ENCODE peak calls at places on chromosome 10, in six cellular contexts. M, V, I, Y, E and K are unnamed samples.

GRCh38 chr10:18713077-18713476 is 53.8 kb downstream of the ARL5B start:
- DNase-seq in M (no peak), V (no peak), I (peak), Y (no peak), E (no peak), K (no peak)

GRCh38 chr10:34931216-34931615 is 116.1 kb upstream of the PARD3 start:
- DNase-seq in M (no peak), V (no peak), I (no peak), Y (no peak), E (no peak), K (no peak)

GRCh38 chr10:95445223-95445836 is 115.8 kb downstream of the SORBS1 start:
- DNase-seq in M (no peak), V (peak), I (peak), Y (no peak), E (peak), K (peak)

GRCh38 chr10:30812018-30812851 is 182.7 kb upstream of the LYZL2 start:
- DNase-seq in M (peak), V (peak), I (no peak), Y (no peak), E (no peak), K (peak)

GRCh38 chr10:124860426-124860825 is 58.8 kb downstream of the ABRAXAS2 start:
- DNase-seq in M (no peak), V (no peak), I (no peak), Y (no peak), E (no peak), K (no peak)

GRCh38 chr10:59905066-59905734 is 1.2 kb downstream of the CCDC6 start:
- DNase-seq in M (no peak), V (no peak), I (no peak), Y (no peak), E (peak), K (peak)

GRCh38 chr10:110368002-110368401 is 63.3 kb upstream of the SMNDC1 start:
- DNase-seq in M (no peak), V (no peak), I (no peak), Y (no peak), E (no peak), K (no peak)

GRCh38 chr10:131900350-131901152 is at the start of gene PPP2R2D:
- DNase-seq in M (peak), V (peak), I (peak), Y (peak), E (peak), K (peak)

GRCh38 chr10:77319557-77319956 is 318.1 kb downstream of the KCNMA1 start:
- DNase-seq in M (no peak), V (no peak), I (no peak), Y (no peak), E (no peak), K (no peak)

GRCh38 chr10:112565434-112566053 is 118.5 kb downstream of the VTI1A start:
- DNase-seq in M (no peak), V (no peak), I (peak), Y (no peak), E (peak), K (peak)

GRCh38 chr10:126564297-126564888 is 106.1 kb downstream of the C10orf90 start:
- DNase-seq in M (no peak), V (no peak), I (no peak), Y (no peak), E (no peak), K (no peak)

GRCh38 chr10:48609441-48609840 is 4.6 kb upstream of the ARHGAP22 start:
- DNase-seq in M (no peak), V (no peak), I (no peak), Y (no peak), E (no peak), K (no peak)

GRCh38 chr10:84214612-84215235 is 10.6 kb downstream of the LRIT2 start:
- DNase-seq in M (no peak), V (no peak), I (peak), Y (no peak), E (no peak), K (peak)

GRCh38 chr10:97124211-97124610 is 61.5 kb downstream of the SLIT1 start:
- DNase-seq in M (no peak), V (no peak), I (no peak), Y (no peak), E (no peak), K (no peak)

GRCh38 chr10:123413353-123413752 is 252.8 kb upstream of the GPR26 start:
- DNase-seq in M (no peak), V (no peak), I (no peak), Y (no peak), E (no peak), K (no peak)
- TF ChIP-seq CTCF in M (peak), V (no peak), I (no peak), Y (no peak), E (no peak), K (no peak)

DNA sequence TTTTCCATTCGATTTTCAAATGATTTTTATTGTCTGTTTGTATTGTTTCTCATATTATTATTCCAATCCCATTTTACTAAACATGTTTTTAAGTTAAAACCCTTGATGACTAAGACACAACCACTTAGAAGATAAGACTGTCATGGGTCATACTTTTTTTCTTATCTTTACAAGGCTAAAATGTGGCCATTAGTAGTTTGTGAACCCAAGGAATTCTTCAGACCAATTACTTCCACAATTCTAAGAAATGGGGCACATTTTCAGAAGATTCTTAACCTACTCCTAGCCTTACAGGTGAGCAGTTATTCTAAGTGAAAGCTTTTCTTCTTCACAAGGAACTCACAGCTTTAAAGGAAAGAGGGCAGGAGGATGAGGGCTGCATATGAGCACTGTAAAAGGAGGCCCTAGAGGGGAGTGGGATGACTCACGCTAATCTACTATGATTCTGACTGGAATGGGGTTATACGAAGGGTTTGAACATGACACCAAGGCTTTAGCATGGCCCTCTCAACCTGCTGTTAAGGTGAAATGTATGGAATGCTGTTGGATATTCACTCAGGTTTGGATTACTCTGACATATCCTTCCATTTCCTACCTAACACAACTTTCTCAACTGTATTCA is 81.0 kb downstream of the SORCS1 start:
- DNase-seq in M (no peak), V (no peak), I (no peak), Y (no peak), E (no peak), K (no peak)
- TF ChIP-seq EP300 in M (no peak), V (no peak), I (no peak), Y (no peak), E (no peak), K (no peak)

GRCh38 chr10:73641272-73642060 is at the start of gene MYOZ1:
- DNase-seq in M (no peak), V (no peak), I (no peak), Y (no peak), E (no peak), K (no peak)
- TF ChIP-seq POLR2A in M (no peak), V (no peak), I (no peak), Y (no peak), E (no peak), K (no peak)

GRCh38 chr10:11853468-11853867 is 30.3 kb downstream of the PROSER2 start:
- DNase-seq in M (no peak), V (no peak), I (peak), Y (no peak), E (no peak), K (no peak)
- TF ChIP-seq CTCF in M (no peak), V (no peak), I (no peak), Y (peak), E (no peak), K (no peak)